ENCODE peak calls at places on chromosome 3, in four cellular contexts. One of them, this sample, is unnamed.

GRCh38 chr3:42755681-42756578 is 17.1 kb downstream of the CCDC13 start:
- DNase-seq in H1: peak
- DNase-seq in HepG2: peak
- DNase-seq in K562: peak
- DNase-seq in this sample: no peak

GRCh38 chr3:53837331-53837730 is 8.9 kb downstream of the CHDH start:
- DNase-seq in K562: no peak
- DNase-seq in HepG2: no peak
- DNase-seq in H1: no peak
- DNase-seq in this sample: no peak

GRCh38 chr3:27666708-27667107 is 55.4 kb downstream of the EOMES start:
- DNase-seq in K562: no peak
- DNase-seq in HepG2: no peak
- DNase-seq in H1: peak
- DNase-seq in this sample: no peak

GRCh38 chr3:121998588-121999473 is 23.2 kb downstream of the ILDR1 start:
- DNase-seq in HepG2: no peak
- DNase-seq in H1: no peak
- DNase-seq in K562: no peak
- DNase-seq in this sample: no peak

GRCh38 chr3:139122221-139122581 is 77.5 kb upstream of the PRR23C start:
- DNase-seq in K562: no peak
- DNase-seq in HepG2: no peak
- DNase-seq in H1: peak
- DNase-seq in this sample: no peak

GRCh38 chr3:11661827-11662226 is 18.1 kb upstream of the VGLL4 start:
- DNase-seq in K562: no peak
- DNase-seq in H1: no peak
- DNase-seq in HepG2: no peak
- DNase-seq in this sample: no peak

GRCh38 chr3:62732183-62732904 is 142.9 kb downstream of the CADPS start:
- DNase-seq in K562: no peak
- DNase-seq in H1: no peak
- DNase-seq in HepG2: peak
- DNase-seq in this sample: no peak

GRCh38 chr3:29644261-29644660 is 363.4 kb downstream of the RBMS3 start:
- DNase-seq in HepG2: no peak
- DNase-seq in K562: no peak
- DNase-seq in H1: no peak
- DNase-seq in this sample: no peak

GRCh38 chr3:99111235-99111634 is 209.7 kb upstream of the DCBLD2 start:
- DNase-seq in K562: no peak
- DNase-seq in HepG2: no peak
- DNase-seq in H1: no peak
- DNase-seq in this sample: no peak

GRCh38 chr3:99119312-99119810 is 217.9 kb upstream of the DCBLD2 start:
- DNase-seq in H1: no peak
- DNase-seq in K562: no peak
- DNase-seq in HepG2: no peak
- DNase-seq in this sample: no peak

GRCh38 chr3:99118381-99118780 is 216.9 kb upstream of the DCBLD2 start:
- DNase-seq in HepG2: no peak
- DNase-seq in H1: no peak
- DNase-seq in K562: no peak
- DNase-seq in this sample: no peak

GRCh38 chr3:99114565-99115291 is 213.2 kb upstream of the DCBLD2 start:
- DNase-seq in K562: no peak
- DNase-seq in HepG2: peak
- DNase-seq in H1: peak
- DNase-seq in this sample: peak
- TF ChIP-seq CTCF in K562: no peak
- TF ChIP-seq CTCF in HepG2: peak
- TF ChIP-seq CTCF in H1: peak
- TF ChIP-seq CTCF in this sample: peak

DNA sequence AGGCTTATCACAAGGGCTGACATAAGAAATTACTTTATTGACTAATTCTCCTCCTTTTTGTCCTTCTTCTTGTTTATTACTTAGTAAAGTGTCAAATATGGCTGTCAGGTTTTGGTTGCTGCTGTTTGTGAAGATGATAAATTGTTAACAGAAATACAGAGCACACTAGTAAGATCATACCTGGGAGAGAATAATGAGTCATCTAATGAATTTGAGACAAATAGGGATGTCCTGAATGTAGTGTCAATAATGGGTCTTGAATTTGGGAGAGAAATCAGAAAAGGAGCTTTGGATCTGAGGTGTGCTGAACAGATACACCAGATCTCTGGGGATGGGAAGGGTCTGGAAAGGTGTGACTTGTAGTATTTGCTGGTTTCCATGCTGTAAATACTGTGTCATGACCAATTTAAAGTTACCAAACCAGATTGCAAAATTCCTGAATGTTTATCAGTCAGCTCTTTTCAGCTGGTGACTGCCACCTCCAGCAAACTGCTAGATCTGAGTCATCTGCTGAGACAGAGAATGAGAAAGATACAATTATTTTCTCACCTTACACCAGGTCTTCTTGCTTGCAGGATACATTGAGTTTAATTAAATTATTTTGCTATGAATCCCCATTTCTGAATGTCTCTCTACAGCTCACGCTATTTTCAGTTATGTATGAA is 76.7 kb upstream of the SATB1 start:
- DNase-seq in H1: no peak
- DNase-seq in K562: no peak
- DNase-seq in HepG2: no peak
- DNase-seq in this sample: no peak
- TF ChIP-seq FOSL1 in H1: no peak
- TF ChIP-seq FOSL1 in K562: no peak
- TF ChIP-seq FOSL1 in HepG2: no peak
- TF ChIP-seq FOSL1 in this sample: no peak

GRCh38 chr3:5019411-5020261 is 40.4 kb downstream of the BHLHE40 start:
- DNase-seq in HepG2: no peak
- DNase-seq in H1: no peak
- DNase-seq in K562: peak
- DNase-seq in this sample: no peak

GRCh38 chr3:5015056-5015455 is 35.8 kb downstream of the BHLHE40 start:
- DNase-seq in HepG2: no peak
- DNase-seq in K562: no peak
- DNase-seq in H1: no peak
- DNase-seq in this sample: no peak

GRCh38 chr3:5020262-5020722 is 41.1 kb downstream of the BHLHE40 start:
- DNase-seq in H1: no peak
- DNase-seq in HepG2: no peak
- DNase-seq in K562: no peak
- DNase-seq in this sample: no peak

GRCh38 chr3:5016218-5017161 is 37.3 kb downstream of the BHLHE40 start:
- DNase-seq in HepG2: peak
- DNase-seq in K562: peak
- DNase-seq in H1: no peak
- DNase-seq in this sample: peak

GRCh38 chr3:5017953-5018531 is 38.8 kb downstream of the BHLHE40 start:
- DNase-seq in HepG2: no peak
- DNase-seq in K562: peak
- DNase-seq in H1: no peak
- DNase-seq in this sample: no peak
- H2AFZ ChIP-seq in HepG2: no peak
- H2AFZ ChIP-seq in K562: peak
- H2AFZ ChIP-seq in H1: no peak
- H2AFZ ChIP-seq in this sample: peak

DNA sequence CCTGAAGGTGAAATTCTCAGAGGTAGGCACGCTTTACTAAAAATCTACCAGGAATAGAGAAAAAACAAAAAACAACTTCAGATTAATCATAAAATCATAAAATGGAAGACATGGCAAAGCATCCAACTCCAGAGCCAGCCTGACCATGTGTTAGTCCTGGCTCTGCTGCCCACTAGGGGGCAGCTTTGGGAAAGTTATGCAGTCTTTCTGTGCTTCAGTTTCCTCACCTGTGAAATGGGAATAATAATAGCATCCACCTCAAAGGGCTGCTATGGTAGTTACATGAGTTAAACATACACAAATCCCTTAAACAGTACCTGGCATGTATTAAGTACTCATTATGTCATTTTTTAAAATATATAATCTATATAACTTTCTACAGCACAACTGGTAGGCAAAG is 52.3 kb downstream of the WNT5A start:
- DNase-seq in HepG2: no peak
- DNase-seq in K562: peak
- DNase-seq in H1: peak
- DNase-seq in this sample: no peak
- TF ChIP-seq CTCF in HepG2: peak
- TF ChIP-seq CTCF in K562: peak
- TF ChIP-seq CTCF in H1: peak
- TF ChIP-seq CTCF in this sample: no peak

GRCh38 chr3:153339065-153339464 is 177.0 kb downstream of the RAP2B start:
- DNase-seq in HepG2: no peak
- DNase-seq in K562: no peak
- DNase-seq in H1: no peak
- DNase-seq in this sample: no peak
- TF ChIP-seq FOSL1 in HepG2: no peak
- TF ChIP-seq FOSL1 in K562: no peak
- TF ChIP-seq FOSL1 in H1: no peak
- TF ChIP-seq FOSL1 in this sample: no peak

GRCh38 chr3:51371943-51372557 is 13.0 kb upstream of the MANF start:
- DNase-seq in HepG2: peak
- DNase-seq in K562: peak
- DNase-seq in H1: peak
- DNase-seq in this sample: peak
- H2AFZ ChIP-seq in HepG2: no peak
- H2AFZ ChIP-seq in K562: no peak
- H2AFZ ChIP-seq in H1: no peak
- H2AFZ ChIP-seq in this sample: no peak

GRCh38 chr3:13420051-13420816 is at the start of gene NUP210:
- DNase-seq in K562: peak
- DNase-seq in H1: peak
- DNase-seq in HepG2: peak
- DNase-seq in this sample: no peak
- TF ChIP-seq CTCF in K562: no peak
- TF ChIP-seq CTCF in H1: no peak
- TF ChIP-seq CTCF in HepG2: peak
- TF ChIP-seq CTCF in this sample: no peak

GRCh38 chr3:140447136-140447535 is 230.7 kb upstream of the TRIM42 start:
- DNase-seq in K562: no peak
- DNase-seq in H1: no peak
- DNase-seq in HepG2: no peak
- DNase-seq in this sample: no peak
- TF ChIP-seq FOSL1 in K562: peak
- TF ChIP-seq FOSL1 in H1: no peak
- TF ChIP-seq FOSL1 in HepG2: no peak
- TF ChIP-seq FOSL1 in this sample: no peak

GRCh38 chr3:77038468-77038927 is 1.4 kb upstream of the ROBO2 start:
- DNase-seq in H1: peak
- DNase-seq in HepG2: peak
- DNase-seq in K562: peak
- DNase-seq in this sample: no peak

GRCh38 chr3:77041156-77041696 is 1.3 kb downstream of the ROBO2 start:
- DNase-seq in K562: no peak
- DNase-seq in H1: no peak
- DNase-seq in HepG2: no peak
- DNase-seq in this sample: no peak

GRCh38 chr3:77041756-77042155 is 1.9 kb downstream of the ROBO2 start:
- DNase-seq in H1: no peak
- DNase-seq in K562: no peak
- DNase-seq in HepG2: no peak
- DNase-seq in this sample: no peak

GRCh38 chr3:77039606-77040553 is at the start of gene ROBO2:
- DNase-seq in H1: peak
- DNase-seq in HepG2: no peak
- DNase-seq in K562: peak
- DNase-seq in this sample: no peak

GRCh38 chr3:77038928-77039605 is 832 bp upstream of the ROBO2 start:
- DNase-seq in HepG2: no peak
- DNase-seq in H1: peak
- DNase-seq in K562: no peak
- DNase-seq in this sample: no peak
- H2AFZ ChIP-seq in HepG2: no peak
- H2AFZ ChIP-seq in H1: peak
- H2AFZ ChIP-seq in K562: peak
- H2AFZ ChIP-seq in this sample: no peak

This sample was measured in HCT116.